ENCODE peak calls at places on chromosomes 2 and 18, in four cellular contexts. One of them, this sample, is unnamed.

GRCh38 chr2:225597911-225598310 is 198.4 kb downstream of the NYAP2 start:
- DNase-seq in lung: no peak
- DNase-seq in OCI-LY7: no peak
- DNase-seq in stomach: no peak
- DNase-seq in this sample: no peak

GRCh38 chr18:808086-808485 is 4.0 kb downstream of the YES1 start:
- DNase-seq in stomach: no peak
- DNase-seq in lung: no peak
- DNase-seq in OCI-LY7: no peak
- DNase-seq in this sample: no peak

GRCh38 chr2:61011649-61012048 is 5.9 kb upstream of the PEX13 start:
- DNase-seq in stomach: no peak
- DNase-seq in lung: no peak
- DNase-seq in OCI-LY7: no peak
- DNase-seq in this sample: no peak

GRCh38 chr2:173159794-173160463 is 84.3 kb downstream of the MAP3K20 start:
- DNase-seq in stomach: peak; percentile 71
- DNase-seq in OCI-LY7: no peak
- DNase-seq in lung: peak; percentile 92
- DNase-seq in this sample: no peak

GRCh38 chr2:206154197-206154596 is 5.0 kb downstream of the NDUFS1 start:
- DNase-seq in stomach: no peak
- DNase-seq in lung: no peak
- DNase-seq in OCI-LY7: peak; percentile 44
- DNase-seq in this sample: no peak

GRCh38 chr2:158099716-158100115 is 2.0 kb upstream of the UPP2 start:
- DNase-seq in stomach: no peak
- DNase-seq in OCI-LY7: no peak
- DNase-seq in lung: no peak
- DNase-seq in this sample: no peak

GRCh38 chr2:27306657-27307544 is 1.3 kb downstream of the UCN start:
- DNase-seq in lung: no peak
- DNase-seq in stomach: no peak
- DNase-seq in OCI-LY7: no peak
- DNase-seq in this sample: no peak

GRCh38 chr2:157838442-157839161 is 37.5 kb downstream of the ACVR1 start:
- DNase-seq in OCI-LY7: no peak
- DNase-seq in stomach: peak; percentile 39
- DNase-seq in lung: no peak
- DNase-seq in this sample: no peak

GRCh38 chr2:1654696-1655374 is 89.5 kb downstream of the PXDN start:
- DNase-seq in OCI-LY7: no peak
- DNase-seq in stomach: peak; percentile 17
- DNase-seq in lung: no peak
- DNase-seq in this sample: no peak

GRCh38 chr2:26590439-26590838 is 50.7 kb downstream of the CIB4 start:
- DNase-seq in lung: no peak
- DNase-seq in OCI-LY7: no peak
- DNase-seq in stomach: no peak
- DNase-seq in this sample: no peak

GRCh38 chr2:164538250-164538866 is 82.9 kb downstream of the GRB14 start:
- DNase-seq in OCI-LY7: peak; percentile 23
- DNase-seq in stomach: no peak
- DNase-seq in lung: no peak
- DNase-seq in this sample: no peak

GRCh38 chr2:59177748-59178147 is 936.6 kb upstream of the FANCL start:
- DNase-seq in stomach: no peak
- DNase-seq in lung: no peak
- DNase-seq in OCI-LY7: no peak
- DNase-seq in this sample: no peak

GRCh38 chr2:200442471-200442870 is 67.4 kb downstream of the KCTD18 start:
- DNase-seq in stomach: no peak
- DNase-seq in lung: no peak
- DNase-seq in OCI-LY7: no peak
- DNase-seq in this sample: no peak

GRCh38 chr2:59390581-59390980 is 1149.5 kb upstream of the FANCL start:
- DNase-seq in lung: no peak
- DNase-seq in OCI-LY7: no peak
- DNase-seq in stomach: no peak
- DNase-seq in this sample: no peak

GRCh38 chr2:19776941-19777514 is 124.8 kb downstream of the TTC32 start:
- DNase-seq in OCI-LY7: no peak
- DNase-seq in lung: no peak
- DNase-seq in stomach: no peak
- DNase-seq in this sample: no peak

GRCh38 chr2:121960251-121960650 is 204.8 kb downstream of the TSN start:
- DNase-seq in lung: no peak
- DNase-seq in OCI-LY7: no peak
- DNase-seq in stomach: no peak
- DNase-seq in this sample: peak; percentile 4

GRCh38 chr2:118584380-118584779 is 263.1 kb downstream of the EN1 start:
- DNase-seq in lung: no peak
- DNase-seq in OCI-LY7: no peak
- DNase-seq in stomach: no peak
- DNase-seq in this sample: no peak

GRCh38 chr2:46311651-46312223 is 14.5 kb downstream of the EPAS1 start:
- DNase-seq in stomach: no peak
- DNase-seq in OCI-LY7: no peak
- DNase-seq in lung: no peak
- DNase-seq in this sample: no peak

GRCh38 chr2:202186641-202187202 is 51.7 kb downstream of the SUMO1 start:
- DNase-seq in stomach: no peak
- DNase-seq in lung: no peak
- DNase-seq in OCI-LY7: no peak
- DNase-seq in this sample: no peak

GRCh38 chr2:48414980-48415764 is 114.8 kb upstream of the STON1 start:
- DNase-seq in OCI-LY7: no peak
- DNase-seq in lung: no peak
- DNase-seq in stomach: no peak
- DNase-seq in this sample: no peak

GRCh38 chr2:216537366-216537765 is 38.7 kb downstream of the RPL37A start:
- DNase-seq in lung: no peak
- DNase-seq in OCI-LY7: no peak
- DNase-seq in stomach: no peak
- DNase-seq in this sample: no peak
- H3K4me3 ChIP-seq in lung: no peak overlapping the region
- H3K4me3 ChIP-seq in OCI-LY7: no peak overlapping the region
- H3K4me3 ChIP-seq in stomach: no peak overlapping the region
- H3K4me3 ChIP-seq in this sample: no peak overlapping the region

GRCh38 chr2:40512246-40512645 is 60.4 kb upstream of the SLC8A1 start:
- DNase-seq in lung: no peak
- DNase-seq in stomach: no peak
- DNase-seq in OCI-LY7: no peak
- DNase-seq in this sample: no peak
- H3K4me3 ChIP-seq in lung: no peak overlapping the region
- H3K4me3 ChIP-seq in stomach: peak overlapping the region; percentile 15
- H3K4me3 ChIP-seq in OCI-LY7: no peak overlapping the region
- H3K4me3 ChIP-seq in this sample: no peak overlapping the region

GRCh38 chr18:76984193-76985155 is 148.1 kb downstream of the MBP start:
- DNase-seq in OCI-LY7: no peak
- DNase-seq in stomach: no peak
- DNase-seq in lung: no peak
- DNase-seq in this sample: no peak

GRCh38 chr18:76981388-76981968 is 151.1 kb downstream of the MBP start:
- DNase-seq in stomach: peak; percentile 61
- DNase-seq in lung: no peak
- DNase-seq in OCI-LY7: peak; percentile 50
- DNase-seq in this sample: no peak

GRCh38 chr18:76983613-76984051 is 149.0 kb downstream of the MBP start:
- DNase-seq in OCI-LY7: no peak
- DNase-seq in stomach: no peak
- DNase-seq in lung: no peak
- DNase-seq in this sample: no peak

GRCh38 chr18:76982038-76982437 is 150.5 kb downstream of the MBP start:
- DNase-seq in lung: no peak
- DNase-seq in OCI-LY7: no peak
- DNase-seq in stomach: no peak
- DNase-seq in this sample: no peak

GRCh38 chr18:76983184-76983583 is 149.4 kb downstream of the MBP start:
- DNase-seq in stomach: peak; percentile 96
- DNase-seq in lung: peak; percentile 89
- DNase-seq in OCI-LY7: peak; percentile 78
- DNase-seq in this sample: peak; percentile 37
- H3K4me3 ChIP-seq in stomach: no peak overlapping the region
- H3K4me3 ChIP-seq in lung: no peak overlapping the region
- H3K4me3 ChIP-seq in OCI-LY7: peak overlapping the region; percentile 42
- H3K4me3 ChIP-seq in this sample: no peak overlapping the region

GRCh38 chr18:50297621-50298442 is 10.3 kb upstream of the CXXC1 start:
- DNase-seq in lung: peak; percentile 75
- DNase-seq in OCI-LY7: peak; percentile 75
- DNase-seq in stomach: peak; percentile 81
- DNase-seq in this sample: peak; percentile 76
- H3K4me3 ChIP-seq in lung: peak overlapping the region; percentile 6
- H3K4me3 ChIP-seq in OCI-LY7: peak overlapping the region; percentile 43
- H3K4me3 ChIP-seq in stomach: peak overlapping the region; percentile 43
- H3K4me3 ChIP-seq in this sample: peak overlapping the region; percentile 8

DNA sequence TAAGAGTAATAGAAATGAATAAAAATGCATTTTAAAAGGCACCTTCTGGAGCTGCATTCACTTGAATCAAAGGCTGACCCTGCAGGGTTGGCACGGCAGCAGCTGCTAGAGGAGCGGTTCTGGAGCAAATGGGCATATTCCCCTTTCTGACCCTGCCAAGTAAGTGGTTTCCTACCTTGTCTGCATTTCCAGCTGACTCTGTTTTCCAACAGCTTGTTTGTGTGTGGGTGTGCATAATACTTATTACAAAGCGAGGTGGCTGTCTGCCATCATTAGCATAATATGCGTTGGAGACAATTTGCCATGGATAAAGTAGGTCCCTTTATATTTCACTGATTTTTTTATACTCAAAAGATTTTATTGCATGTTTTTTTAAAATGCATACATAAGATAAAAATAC is 21.3 kb upstream of the TTN start:
- DNase-seq in lung: no peak
- DNase-seq in stomach: no peak
- DNase-seq in OCI-LY7: no peak
- DNase-seq in this sample: no peak
- H3K4me3 ChIP-seq in lung: no peak overlapping the region
- H3K4me3 ChIP-seq in stomach: no peak overlapping the region
- H3K4me3 ChIP-seq in OCI-LY7: no peak overlapping the region
- H3K4me3 ChIP-seq in this sample: no peak overlapping the region

GRCh38 chr2:130251520-130251864 is 53.3 kb upstream of the TUBA3E start:
- DNase-seq in stomach: no peak
- DNase-seq in lung: no peak
- DNase-seq in OCI-LY7: no peak
- DNase-seq in this sample: no peak
- H3K4me3 ChIP-seq in stomach: no peak overlapping the region
- H3K4me3 ChIP-seq in lung: no peak overlapping the region
- H3K4me3 ChIP-seq in OCI-LY7: no peak overlapping the region
- H3K4me3 ChIP-seq in this sample: no peak overlapping the region

GRCh38 chr2:5696351-5696740 is 4.2 kb downstream of the SOX11 start:
- DNase-seq in OCI-LY7: peak; percentile 86
- DNase-seq in stomach: no peak
- DNase-seq in lung: no peak
- DNase-seq in this sample: no peak
- H3K4me3 ChIP-seq in OCI-LY7: peak overlapping the region; percentile 74
- H3K4me3 ChIP-seq in stomach: peak overlapping the region; percentile 38
- H3K4me3 ChIP-seq in lung: no peak overlapping the region
- H3K4me3 ChIP-seq in this sample: no peak overlapping the region

GRCh38 chr18:9740076-9740475 is 32.0 kb downstream of the RAB31 start:
- DNase-seq in stomach: no peak
- DNase-seq in OCI-LY7: no peak
- DNase-seq in lung: no peak
- DNase-seq in this sample: no peak

GRCh38 chr18:9743200-9744016 is 35.3 kb downstream of the RAB31 start:
- DNase-seq in stomach: peak; percentile 47
- DNase-seq in OCI-LY7: no peak
- DNase-seq in lung: no peak
- DNase-seq in this sample: no peak

GRCh38 chr18:9742588-9743131 is 34.6 kb downstream of the RAB31 start:
- DNase-seq in OCI-LY7: no peak
- DNase-seq in stomach: no peak
- DNase-seq in lung: no peak
- DNase-seq in this sample: no peak

GRCh38 chr18:9741461-9741820 is 33.3 kb downstream of the RAB31 start:
- DNase-seq in lung: no peak
- DNase-seq in OCI-LY7: no peak
- DNase-seq in stomach: no peak
- DNase-seq in this sample: no peak

GRCh38 chr18:9741821-9742541 is 33.9 kb downstream of the RAB31 start:
- DNase-seq in stomach: no peak
- DNase-seq in lung: no peak
- DNase-seq in OCI-LY7: no peak
- DNase-seq in this sample: no peak
- H3K4me3 ChIP-seq in stomach: no peak overlapping the region
- H3K4me3 ChIP-seq in lung: no peak overlapping the region
- H3K4me3 ChIP-seq in OCI-LY7: no peak overlapping the region
- H3K4me3 ChIP-seq in this sample: no peak overlapping the region